ENCODE peak calls at places on chromosomes 16 and 17, in nine cellular contexts. I, Y, P, C, V, R, G, B and E are unnamed samples. For H3K27me3, the result is how much of the 10 kb centered on the place peaks cover.

GRCh38 chr16:55515110-55515509 is 6.2 kb downstream of the LPCAT2 start:
- DNase-seq in I (no peak), C (no peak), B (no peak), Y (no peak), V (no peak), P (no peak), G (no peak), R (no peak), E (no peak)

GRCh38 chr17:50923611-50924010 is 57.5 kb upstream of the TOB1 start:
- DNase-seq in V (no peak), C (no peak), G (no peak), I (no peak), R (no peak), B (no peak), Y (no peak), P (no peak), E (no peak)

GRCh38 chr17:18008496-18009268 is 30.3 kb downstream of the ATPAF2 start:
- DNase-seq in V (no peak), I (no peak), R (no peak), G (no peak), C (no peak), P (no peak), Y (no peak), B (no peak), E (no peak)

GRCh38 chr17:48558057-48558456 is 13.1 kb upstream of the HOXB2 start:
- DNase-seq in R (no peak), V (no peak), C (no peak), G (no peak), Y (no peak), P (no peak), B (no peak), I (no peak), E (no peak)

GRCh38 chr16:19599968-19600716 is 44.6 kb downstream of the VPS35L start:
- DNase-seq in V (no peak), C (no peak), Y (no peak), I (no peak), P (no peak), R (no peak), G (no peak), B (no peak), E (no peak)

GRCh38 chr16:74748710-74749073 is 25.9 kb downstream of the FA2H start:
- DNase-seq in C (no peak), I (no peak), G (no peak), R (no peak), V (no peak), Y (no peak), B (no peak), P (no peak), E (no peak)

GRCh38 chr17:43530303-43531081 is 15.6 kb downstream of the ETV4 start:
- DNase-seq in G (peak), P (peak), Y (no peak), V (no peak), R (peak), C (peak), B (peak), I (peak), E (peak)

GRCh38 chr16:65531475-65531874 is 409.6 kb upstream of the CDH11 start:
- DNase-seq in V (no peak), G (no peak), Y (no peak), R (no peak), I (no peak), B (no peak), C (no peak), P (no peak), E (no peak)

GRCh38 chr17:2745317-2746037 is 4.0 kb downstream of the CCDC92B start:
- DNase-seq in B (no peak), V (no peak), Y (no peak), G (no peak), P (no peak), R (no peak), I (no peak), C (peak), E (no peak)

GRCh38 chr16:50497592-50497991 is 50.6 kb upstream of the NKD1 start:
- DNase-seq in I (no peak), R (no peak), Y (peak), V (no peak), G (no peak), C (no peak), P (no peak), B (no peak), E (peak)

GRCh38 chr17:42329025-42329976 is 41.0 kb downstream of the STAT5A start:
- DNase-seq in P (no peak), Y (no peak), G (no peak), I (no peak), R (peak), B (peak), V (no peak), C (no peak), E (no peak)

GRCh38 chr17:62809656-62810055 is 1.5 kb upstream of the MARCHF10 start:
- DNase-seq in C (no peak), G (no peak), Y (no peak), B (no peak), P (no peak), R (no peak), I (no peak), V (no peak), E (no peak)

GRCh38 chr17:58341861-58342475 is 10.0 kb downstream of the SUPT4H1 start:
- DNase-seq in P (no peak), G (no peak), C (no peak), Y (no peak), R (no peak), V (no peak), B (no peak), I (no peak), E (no peak)

GRCh38 chr17:83173180-83173996 is 94.0 kb downstream of the METRNL start:
- DNase-seq in I (no peak), B (no peak), G (no peak), C (no peak), R (peak), P (no peak), Y (no peak), V (no peak), E (peak)

GRCh38 chr16:84881702-84882521 is 62.1 kb downstream of the CRISPLD2 start:
- DNase-seq in V (no peak), B (no peak), C (peak), I (no peak), Y (peak), R (peak), P (no peak), G (no peak), E (no peak)

GRCh38 chr17:75350706-75351105 is 54.8 kb downstream of the GRB2 start:
- DNase-seq in B (no peak), V (no peak), G (no peak), P (no peak), C (no peak), Y (no peak), R (peak), I (no peak), E (no peak)

GRCh38 chr16:86343111-86343642 is 167.2 kb upstream of the FOXF1 start:
- DNase-seq in C (peak), V (no peak), R (peak), Y (peak), B (no peak), I (no peak), G (no peak), P (peak), E (peak)

GRCh38 chr16:7921360-7921759 is 588.7 kb downstream of the RBFOX1 start:
- DNase-seq in C (no peak), V (no peak), P (no peak), I (no peak), G (no peak), R (no peak), B (peak), Y (no peak), E (no peak)

GRCh38 chr16:12876778-12877177 is 24.6 kb upstream of the SHISA9 start:
- DNase-seq in I (no peak), R (no peak), C (no peak), V (no peak), B (no peak), Y (no peak), G (no peak), P (no peak), E (no peak)

GRCh38 chr17:81429813-81430510 is 34.7 kb downstream of the BAHCC1 start:
- DNase-seq in I (no peak), B (no peak), C (no peak), R (peak), P (no peak), G (no peak), Y (no peak), V (no peak), E (no peak)
- TF ChIP-seq CTCF in I (peak), B (no peak), C (peak), R (no peak), P (no peak), G (no peak), Y (no peak), V (no peak), E (no peak)

GRCh38 chr16:73069581-73070262 is 21.8 kb upstream of the ZFHX3 start:
- DNase-seq in I (no peak), G (no peak), R (no peak), C (no peak), P (no peak), V (no peak), Y (no peak), B (no peak), E (no peak)
- H3K27me3 ChIP-seq in I (under half), G (under half), R (under half), C (under half), P (under half), V (under half), Y (under half), B (half or more), E (under half)

DNA sequence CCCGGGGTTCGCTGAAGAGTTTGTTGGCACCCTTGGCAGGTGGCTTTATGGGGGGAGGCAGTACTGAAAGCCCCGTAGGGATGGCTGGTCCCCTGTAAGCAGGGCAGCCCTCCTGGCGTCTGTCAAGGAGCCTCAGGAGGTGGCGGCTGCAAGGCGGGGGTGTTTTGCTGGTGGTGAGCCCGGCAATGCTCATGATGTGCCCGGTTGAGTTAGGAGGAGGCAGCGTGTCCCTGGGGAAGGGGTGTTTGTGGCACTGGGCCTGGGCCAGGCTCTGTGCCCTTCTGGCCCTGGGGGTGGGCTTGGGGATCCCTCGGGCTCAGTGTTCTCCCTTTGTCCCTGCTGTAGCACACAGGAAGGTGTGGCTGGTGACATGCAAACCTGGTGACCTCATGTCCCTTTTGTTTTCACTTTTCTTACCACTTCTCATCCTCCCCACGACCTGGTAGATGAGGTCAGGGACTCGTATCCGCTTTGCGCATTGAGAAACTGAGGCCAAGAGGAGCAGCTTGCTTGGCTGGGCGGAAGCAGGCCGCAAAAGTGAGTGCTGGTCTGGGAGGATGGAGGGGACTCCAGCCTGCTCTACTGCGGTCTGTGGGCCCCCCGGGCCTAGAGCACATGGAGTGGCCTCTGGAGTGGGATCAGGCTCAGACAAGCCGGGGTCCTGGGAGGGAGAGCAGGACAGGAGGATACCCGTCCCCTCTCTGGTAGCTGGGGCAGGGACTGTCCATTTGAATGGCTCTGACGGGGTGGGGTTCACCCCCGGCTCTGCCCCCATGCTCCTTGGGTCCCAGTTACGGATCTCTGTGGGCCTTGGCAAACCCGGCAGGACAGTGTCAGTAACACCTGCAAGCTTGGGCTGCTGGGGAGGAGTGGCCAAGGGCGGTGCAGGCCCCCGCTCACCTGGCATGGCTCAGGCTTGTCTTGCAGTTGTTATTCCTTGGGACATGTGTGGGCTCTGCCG is 2.2 kb downstream of the SNN start:
- DNase-seq in V (no peak), R (no peak), I (no peak), P (no peak), C (no peak), B (no peak), G (no peak), Y (no peak), E (no peak)
- H3K4me3 ChIP-seq in V (peak), R (no peak), I (peak), P (peak), C (peak), B (peak), G (peak), Y (peak), E (no peak)

DNA sequence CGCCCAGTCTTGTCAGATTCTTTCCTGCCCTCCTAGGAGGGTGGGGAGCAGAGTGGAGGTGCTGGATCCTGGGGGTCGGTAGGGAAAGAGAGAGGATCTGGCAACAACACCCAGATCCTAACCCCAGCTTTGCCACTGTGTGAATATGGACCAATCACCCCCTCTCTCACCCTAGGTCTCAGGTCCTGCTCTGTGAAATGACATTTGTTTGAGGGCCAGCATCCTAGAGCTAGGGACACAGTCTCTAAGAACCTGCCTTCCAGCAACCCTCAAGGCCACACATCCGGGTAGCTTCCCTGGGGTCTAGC is 28.4 kb upstream of the MAP3K14 start:
- DNase-seq in V (no peak), B (no peak), G (no peak), P (no peak), Y (no peak), C (no peak), I (no peak), R (no peak), E (no peak)
- TF ChIP-seq CTCF in V (no peak), B (no peak), G (no peak), P (no peak), Y (no peak), C (no peak), I (no peak), R (no peak), E (no peak)

GRCh38 chr17:39866013-39866730 is 1.8 kb upstream of the ZPBP2 start:
- DNase-seq in P (no peak), Y (no peak), V (no peak), G (no peak), C (no peak), I (no peak), B (no peak), R (no peak), E (no peak)

GRCh38 chr17:39863918-39864746 is at the start of gene IKZF3:
- DNase-seq in B (peak), P (peak), Y (no peak), I (no peak), R (peak), V (peak), G (peak), C (peak), E (no peak)

GRCh38 chr17:39867891-39868553 is at the start of gene ZPBP2:
- DNase-seq in Y (no peak), I (no peak), V (no peak), B (no peak), C (no peak), P (no peak), G (no peak), R (no peak), E (no peak)

GRCh38 chr17:39868554-39868942 is 546 bp downstream of the ZPBP2 start:
- DNase-seq in R (no peak), C (no peak), Y (no peak), B (no peak), G (no peak), V (no peak), P (no peak), I (no peak), E (no peak)

GRCh38 chr17:39867084-39867890 is 715 bp upstream of the ZPBP2 start:
- DNase-seq in P (no peak), Y (no peak), C (no peak), B (no peak), I (no peak), G (no peak), V (peak), R (no peak), E (no peak)
- H3K27me3 ChIP-seq in P (half or more), Y (under half), C (under half), B (under half), I (half or more), G (half or more), V (under half), R (under half), E (under half)

GRCh38 chr17:73695035-73695738 is 50.9 kb upstream of the SDK2 start:
- DNase-seq in I (no peak), P (no peak), G (no peak), B (no peak), C (no peak), V (no peak), Y (no peak), R (no peak), E (no peak)

GRCh38 chr17:73697872-73698271 is 53.6 kb upstream of the SDK2 start:
- DNase-seq in G (no peak), R (peak), C (no peak), I (no peak), P (no peak), V (no peak), Y (no peak), B (no peak), E (no peak)

GRCh38 chr17:73694491-73694890 is 50.2 kb upstream of the SDK2 start:
- DNase-seq in P (no peak), I (no peak), R (no peak), V (no peak), G (no peak), C (no peak), Y (no peak), B (no peak), E (no peak)

GRCh38 chr17:73698966-73699365 is 54.7 kb upstream of the SDK2 start:
- DNase-seq in R (no peak), P (no peak), Y (no peak), B (no peak), G (no peak), V (no peak), I (no peak), C (no peak), E (no peak)

GRCh38 chr17:73696251-73696650 is 52.0 kb upstream of the SDK2 start:
- DNase-seq in Y (no peak), P (no peak), B (no peak), R (no peak), V (no peak), G (no peak), I (no peak), C (no peak), E (no peak)
- H3K4me3 ChIP-seq in Y (no peak), P (no peak), B (no peak), R (no peak), V (no peak), G (no peak), I (no peak), C (no peak), E (no peak)

DNA sequence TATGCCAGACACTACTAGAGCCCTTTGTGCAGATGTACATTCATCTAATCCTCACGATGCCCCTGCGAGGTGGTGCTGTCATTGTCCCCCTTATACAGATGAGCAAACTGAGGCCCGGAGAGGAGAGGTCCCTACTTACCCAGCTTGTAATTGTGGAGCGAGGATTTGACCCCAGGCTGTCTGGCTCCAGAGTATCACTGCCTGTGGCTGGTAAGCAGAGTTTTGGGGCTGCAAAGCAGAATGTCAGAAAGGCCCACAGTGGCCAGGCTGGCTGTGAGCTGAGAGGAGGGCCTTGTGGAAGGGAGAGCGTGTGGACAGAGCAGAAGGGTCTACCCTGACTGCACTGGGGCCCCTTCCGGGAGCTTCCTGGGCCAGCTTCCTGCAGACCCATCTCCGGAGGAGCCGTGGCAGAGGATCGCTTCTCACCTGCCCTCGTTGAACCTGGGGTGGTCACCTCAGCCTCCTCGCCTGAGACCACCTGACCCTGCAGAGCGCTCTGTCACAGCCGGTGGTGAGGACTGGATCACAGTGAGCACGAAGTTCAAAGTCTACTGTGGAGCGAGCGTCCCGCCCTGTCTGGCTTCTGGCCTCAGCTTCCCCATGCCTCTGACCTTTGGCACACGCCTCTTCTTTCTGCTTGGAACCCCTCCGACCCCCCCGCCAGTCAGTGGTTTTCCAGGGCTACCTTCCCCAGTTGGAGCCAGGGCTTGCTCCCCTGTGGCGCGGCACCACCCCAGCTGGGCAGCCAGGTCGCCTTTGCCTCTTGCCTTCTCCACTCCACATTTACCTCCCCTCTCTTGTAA is 12.1 kb downstream of the CMIP start:
- DNase-seq in Y (no peak), C (no peak), G (peak), R (peak), P (peak), B (no peak), I (no peak), V (no peak), E (no peak)
- TF ChIP-seq CTCF in Y (no peak), C (no peak), G (no peak), R (no peak), P (no peak), B (no peak), I (no peak), V (no peak), E (no peak)

GRCh38 chr17:79531696-79532095 is 79.2 kb downstream of the RBFOX3 start:
- DNase-seq in B (no peak), C (no peak), P (no peak), G (peak), V (no peak), Y (no peak), R (no peak), I (no peak), E (no peak)

GRCh38 chr17:79531191-79531590 is 79.7 kb downstream of the RBFOX3 start:
- DNase-seq in Y (no peak), I (no peak), B (no peak), R (no peak), G (no peak), P (no peak), C (no peak), V (no peak), E (no peak)

GRCh38 chr17:79528592-79529125 is 82.2 kb downstream of the RBFOX3 start:
- DNase-seq in C (no peak), P (no peak), V (no peak), R (no peak), B (no peak), Y (no peak), G (no peak), I (no peak), E (no peak)

GRCh38 chr17:79530361-79531105 is 80.3 kb downstream of the RBFOX3 start:
- DNase-seq in Y (no peak), B (no peak), G (peak), I (no peak), C (no peak), P (no peak), V (no peak), R (no peak), E (no peak)

DNA sequence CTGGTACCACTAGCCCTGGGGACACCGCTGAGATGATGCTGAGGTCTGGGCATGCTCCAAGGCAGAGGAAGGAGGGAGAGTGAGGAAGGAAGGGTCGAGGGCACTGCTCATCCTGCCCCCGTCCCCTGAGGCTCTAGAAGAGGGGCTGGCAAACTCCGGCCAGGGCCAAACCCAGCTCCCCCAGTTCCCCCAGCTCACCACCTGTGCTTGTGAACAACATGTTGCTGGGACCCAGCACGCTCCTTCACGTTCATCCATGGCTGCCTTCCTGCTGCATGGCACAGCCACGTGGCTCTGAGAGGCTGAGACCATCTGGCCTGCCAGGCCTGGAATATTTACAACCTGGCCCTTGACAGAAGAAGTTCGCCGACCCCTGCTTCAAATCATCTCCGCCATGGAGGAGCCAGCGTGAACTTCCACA is 81.2 kb downstream of the RBFOX3 start:
- DNase-seq in R (no peak), P (no peak), I (no peak), C (no peak), B (no peak), Y (no peak), V (no peak), G (peak), E (no peak)
- H3K27me3 ChIP-seq in R (under half), P (half or more), I (under half), C (under half), B (under half), Y (under half), V (under half), G (under half), E (under half)